ENCODE peak calls at places on chromosome 6, in five cellular contexts. O is GM23338, B is colonic mucosa, C is HCT116, M is thoracic aorta. A is an unnamed sample.

GRCh38 chr6:149213829-149214228 is 103.7 kb upstream of the TAB2 start:
- DNase-seq in C (no peak), M (no peak), O (no peak), B (no peak), A (no peak)

GRCh38 chr6:26576929-26577719 is 19.6 kb upstream of the ABT1 start:
- DNase-seq in O (peak), B (peak), M (no peak), C (peak), A (no peak)

GRCh38 chr6:16355699-16356481 is 117.5 kb downstream of the GMPR start:
- DNase-seq in C (no peak), B (no peak), M (no peak), O (peak), A (peak)

GRCh38 chr6:35493307-35493983 is 3.4 kb downstream of the TEAD3 start:
- DNase-seq in M (no peak), C (no peak), O (no peak), B (no peak), A (no peak)

GRCh38 chr6:31180500-31180899 is 10.0 kb upstream of the POU5F1 start:
- DNase-seq in B (peak), M (no peak), C (no peak), O (peak), A (peak)

GRCh38 chr6:16758163-16758975 is 2.9 kb downstream of the ATXN1 start:
- DNase-seq in O (peak), C (no peak), M (no peak), B (peak), A (no peak)

GRCh38 chr6:163634514-163635171 is 220.1 kb downstream of the QKI start:
- DNase-seq in M (no peak), B (no peak), C (no peak), O (peak), A (no peak)

GRCh38 chr6:30742316-30743098 is at the start of gene FLOT1:
- DNase-seq in O (peak), M (peak), C (peak), B (peak), A (peak)

GRCh38 chr6:10633216-10633615 is 61.2 kb downstream of the C6orf52 start:
- DNase-seq in O (no peak), C (peak), M (no peak), B (no peak), A (no peak)

GRCh38 chr6:61210549-61210948 is 1075.5 kb downstream of the KHDRBS2 start:
- DNase-seq in O (peak), C (no peak), M (no peak), B (no peak), A (no peak)

GRCh38 chr6:41696788-41697187 is 38.6 kb downstream of the TFEB start:
- DNase-seq in O (no peak), C (no peak), M (no peak), B (no peak), A (no peak)

GRCh38 chr6:72422126-72422680 is 199.7 kb upstream of the KCNQ5 start:
- DNase-seq in M (no peak), B (no peak), C (no peak), O (no peak), A (no peak)

GRCh38 chr6:158630944-158631616 is 13.5 kb downstream of the DYNLT1 start:
- DNase-seq in C (no peak), O (no peak), M (no peak), B (peak), A (peak)

GRCh38 chr6:74826318-74826717 is 379.5 kb downstream of the COL12A1 start:
- DNase-seq in O (no peak), B (no peak), M (no peak), C (no peak), A (no peak)

GRCh38 chr6:395432-396125 is 4.0 kb downstream of the IRF4 start:
- DNase-seq in B (no peak), O (no peak), M (no peak), C (no peak), A (no peak)
- H3K27ac ChIP-seq in B (no peak), O (no peak), M (no peak), C (no peak), A (no peak)

GRCh38 chr6:40011844-40012243 is 77.6 kb upstream of the MOCS1 start:
- DNase-seq in M (no peak), C (no peak), B (no peak), O (peak), A (no peak)

GRCh38 chr6:40020166-40020565 is 85.9 kb upstream of the MOCS1 start:
- DNase-seq in O (no peak), C (no peak), M (no peak), B (no peak), A (no peak)

GRCh38 chr6:40015530-40015929 is 81.3 kb upstream of the MOCS1 start:
- DNase-seq in O (no peak), B (no peak), M (no peak), C (no peak), A (no peak)
- H3K27ac ChIP-seq in O (no peak), B (no peak), M (no peak), C (no peak), A (no peak)

DNA sequence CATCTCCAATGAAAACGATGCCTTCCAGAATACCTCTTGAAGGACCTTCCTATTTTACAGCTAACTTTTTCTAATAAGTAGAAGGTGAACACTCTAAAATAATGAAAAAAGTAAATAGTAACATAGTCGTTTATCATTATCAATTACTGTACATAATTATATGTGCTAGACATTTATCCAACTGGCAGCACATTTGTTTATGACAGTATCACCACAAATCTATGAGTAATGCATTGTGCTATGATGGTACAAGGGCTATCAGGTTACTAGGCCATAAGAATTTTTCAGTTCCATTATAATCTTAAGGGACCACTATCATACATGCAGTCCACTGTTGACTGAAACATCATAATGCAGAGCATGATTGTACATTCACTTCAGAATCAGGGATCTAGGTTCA is 68.4 kb downstream of the ATG5 start:
- DNase-seq in O (no peak), M (no peak), B (no peak), C (no peak), A (no peak)
- H3K27ac ChIP-seq in O (no peak), M (no peak), B (no peak), C (no peak), A (no peak)

GRCh38 chr6:9456241-9456658 is 958.6 kb downstream of the TFAP2A start:
- DNase-seq in C (no peak), B (no peak), O (no peak), M (no peak), A (no peak)

GRCh38 chr6:9458424-9458823 is 956.5 kb downstream of the TFAP2A start:
- DNase-seq in O (no peak), M (no peak), C (no peak), B (no peak), A (no peak)

GRCh38 chr6:9461161-9461560 is 953.7 kb downstream of the TFAP2A start:
- DNase-seq in O (no peak), B (no peak), M (no peak), C (no peak), A (no peak)

GRCh38 chr6:9455794-9456193 is 959.1 kb downstream of the TFAP2A start:
- DNase-seq in M (no peak), B (no peak), C (no peak), O (no peak), A (no peak)
- H3K27ac ChIP-seq in M (no peak), B (no peak), C (no peak), O (no peak), A (no peak)

GRCh38 chr6:21749754-21750153 is 156.2 kb downstream of the SOX4 start:
- DNase-seq in O (no peak), B (no peak), M (no peak), C (no peak), A (no peak)
- H3K27ac ChIP-seq in O (peak), B (no peak), M (no peak), C (no peak), A (no peak)

DNA sequence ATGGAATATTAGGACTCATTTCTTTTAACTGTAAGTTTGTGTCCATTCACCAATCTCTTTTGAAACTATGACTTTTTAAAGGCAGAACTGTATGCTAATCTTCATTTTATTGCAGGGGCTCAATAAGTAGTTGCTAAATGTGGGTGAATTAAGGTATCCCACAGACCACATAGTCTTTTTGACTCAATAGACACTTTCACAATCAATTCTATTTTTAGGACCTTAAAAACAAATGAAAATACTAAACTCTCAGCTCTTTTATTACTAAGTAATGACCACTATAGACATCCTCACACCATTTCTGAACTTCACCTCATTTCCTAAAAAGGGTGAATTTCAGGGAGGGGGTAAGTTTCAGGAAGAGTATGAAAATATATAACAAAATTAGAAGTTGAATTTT is 106.8 kb upstream of the BEND6 start:
- DNase-seq in M (no peak), O (no peak), B (no peak), C (no peak), A (no peak)
- H3K27ac ChIP-seq in M (no peak), O (no peak), B (no peak), C (no peak), A (no peak)

DNA sequence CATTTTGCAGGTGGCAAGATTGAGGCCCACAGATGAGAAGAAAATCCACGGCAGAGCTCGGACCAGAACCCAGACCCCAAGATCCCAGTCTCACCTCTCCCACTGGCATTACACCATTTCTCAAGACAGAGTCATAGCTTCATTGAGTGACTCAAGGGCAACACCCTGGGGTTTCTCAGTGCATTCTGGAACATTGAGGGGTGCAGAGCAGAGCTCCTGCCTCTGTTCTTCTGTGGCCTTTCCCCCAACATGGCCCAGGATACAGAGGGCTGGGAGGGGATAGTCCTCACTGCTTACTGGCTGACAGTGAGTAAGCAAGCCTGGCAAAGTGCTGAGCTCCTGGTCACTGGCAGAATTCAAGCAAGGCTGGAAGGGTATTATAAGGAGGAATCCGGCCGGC is 74.0 kb downstream of the MDGA1 start:
- DNase-seq in M (no peak), B (no peak), C (no peak), O (no peak), A (no peak)
- H3K27ac ChIP-seq in M (no peak), B (no peak), C (no peak), O (no peak), A (no peak)

GRCh38 chr6:32439708-32440214 is at the start of gene HLA-DRA:
- DNase-seq in B (peak), C (peak), M (no peak), O (peak), A (no peak)

GRCh38 chr6:32432050-32432450 is 7.6 kb upstream of the HLA-DRA start:
- DNase-seq in M (no peak), B (no peak), C (peak), O (peak), A (no peak)

GRCh38 chr6:32442243-32442667 is 2.6 kb downstream of the HLA-DRA start:
- DNase-seq in B (no peak), O (no peak), C (no peak), M (no peak), A (no peak)

GRCh38 chr6:32439139-32439538 is 548 bp upstream of the HLA-DRA start:
- DNase-seq in B (no peak), C (no peak), M (no peak), O (no peak), A (no peak)

GRCh38 chr6:32436995-32437836 is 2.5 kb upstream of the HLA-DRA start:
- DNase-seq in C (no peak), M (no peak), B (no peak), O (no peak), A (no peak)
- H3K27ac ChIP-seq in C (no peak), M (no peak), B (no peak), O (no peak), A (peak)

GRCh38 chr6:6882593-6882992 is 225.2 kb upstream of the RREB1 start:
- DNase-seq in M (no peak), B (no peak), C (no peak), O (no peak), A (no peak)
- H3K27ac ChIP-seq in M (no peak), B (peak), C (no peak), O (no peak), A (no peak)

A was measured in gastrocnemius medialis.